ENCODE peak calls at places on chromosomes 6 and 20, in four cellular contexts. B, O, P and S are unnamed samples.

GRCh38 chr6:70210462-70210861 is 92.4 kb downstream of the COL9A1 start:
- DNase-seq in B (no peak), O (peak), P (no peak), S (no peak)

GRCh38 chr6:99514089-99514488 is 1.1 kb downstream of the USP45 start:
- DNase-seq in O (peak), B (no peak), P (no peak), S (no peak)

GRCh38 chr6:155297669-155298068 is 16.6 kb downstream of the TFB1M start:
- DNase-seq in O (no peak), B (no peak), P (no peak), S (no peak)

GRCh38 chr6:35359744-35360348 is 17.5 kb downstream of the PPARD start:
- DNase-seq in O (no peak), B (peak), P (no peak), S (no peak)

GRCh38 chr20:1800777-1801176 is 94.4 kb upstream of the SIRPA start:
- DNase-seq in O (no peak), B (no peak), P (no peak), S (no peak)

GRCh38 chr6:125050663-125051318 is 88.6 kb downstream of the RNF217 start:
- DNase-seq in B (no peak), P (no peak), O (no peak), S (no peak)

GRCh38 chr20:37703338-37703660 is 9.5 kb downstream of the CTNNBL1 start:
- DNase-seq in P (no peak), O (no peak), B (no peak), S (no peak)

GRCh38 chr6:140485740-140486467 is 1111.5 kb upstream of the CITED2 start:
- DNase-seq in B (peak), P (peak), O (no peak), S (no peak)

GRCh38 chr20:63343460-63344150 is 17.5 kb downstream of the CHRNA4 start:
- DNase-seq in O (no peak), B (no peak), P (no peak), S (no peak)

GRCh38 chr6:168001037-168001348 is 3.5 kb downstream of the KIF25 start:
- DNase-seq in P (no peak), B (no peak), O (no peak), S (no peak)

GRCh38 chr6:168000198-168001036 is 2.9 kb downstream of the KIF25 start:
- DNase-seq in B (no peak), P (no peak), O (no peak), S (no peak)

GRCh38 chr6:168004945-168005344 is 7.5 kb downstream of the KIF25 start:
- DNase-seq in P (no peak), B (no peak), O (no peak), S (no peak)

GRCh38 chr6:168004023-168004422 is 6.6 kb downstream of the KIF25 start:
- DNase-seq in O (no peak), P (no peak), B (no peak), S (no peak)

DNA sequence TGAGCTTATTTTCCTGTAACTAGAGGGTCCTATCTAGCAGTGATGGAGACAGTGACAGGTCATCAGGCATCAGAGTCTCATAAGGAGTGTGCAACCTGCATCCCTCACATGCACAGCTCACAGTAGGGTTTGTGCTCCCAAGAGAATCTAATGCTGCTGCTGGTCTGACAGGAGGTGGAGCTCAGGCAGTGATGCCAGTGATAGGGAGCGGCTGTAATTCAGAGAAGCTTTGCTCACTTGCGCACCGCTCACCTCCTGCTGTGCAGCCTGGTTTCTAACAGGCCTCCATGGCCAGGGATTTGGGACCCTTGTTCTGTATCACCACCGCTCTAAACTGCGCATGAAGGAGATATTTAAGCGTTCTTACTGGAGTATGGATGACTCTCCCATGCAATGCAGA is 5.3 kb downstream of the KIF25 start:
- DNase-seq in P (no peak), B (no peak), O (no peak), S (no peak)
- TF ChIP-seq POLR2AphosphoS5 in P (no peak), B (no peak), O (no peak), S (no peak)

DNA sequence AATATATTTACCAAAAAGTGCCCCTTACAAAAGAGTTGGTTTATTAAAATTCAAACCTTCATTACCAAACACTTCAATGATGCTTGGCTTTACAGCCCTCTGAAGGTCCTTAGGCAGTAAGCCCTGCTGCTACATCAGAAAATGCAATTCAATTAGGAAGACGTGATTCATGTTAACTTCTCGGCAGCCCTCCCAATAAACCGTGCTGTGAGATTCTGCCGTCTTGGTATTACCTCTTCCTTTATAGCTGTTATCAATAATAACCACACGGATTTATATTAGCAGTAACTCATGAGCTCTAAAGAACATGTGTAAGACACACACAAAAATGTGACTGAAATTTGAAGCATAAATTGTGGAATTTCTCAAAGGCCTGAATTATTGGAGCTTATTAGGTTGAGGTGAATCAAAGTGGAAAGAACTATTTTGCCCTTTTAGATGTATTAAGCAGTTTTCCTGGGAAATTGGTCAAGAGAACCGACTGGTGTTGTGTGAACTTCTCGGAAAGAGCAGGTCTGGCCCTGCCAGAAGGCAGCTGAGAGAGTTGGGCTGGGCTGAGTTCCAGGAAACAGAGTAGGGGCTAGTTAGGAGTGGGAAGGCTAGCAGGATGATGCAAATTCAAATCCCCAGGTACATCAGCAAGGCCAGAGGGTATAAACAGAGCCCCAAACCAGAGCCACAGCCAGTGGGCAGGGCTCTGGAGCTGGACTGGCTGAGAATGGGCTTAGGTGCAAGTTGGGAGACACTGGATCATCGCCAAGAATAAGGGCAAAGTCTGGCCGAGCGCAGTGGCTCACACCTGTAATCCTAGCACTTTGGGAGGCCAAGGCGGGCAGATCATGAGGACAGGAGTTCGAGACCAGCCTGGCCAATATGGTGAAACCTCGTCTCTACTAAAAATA is 33.1 kb downstream of the FGD2 start:
- DNase-seq in B (no peak), P (no peak), O (no peak), S (no peak)
- TF ChIP-seq POLR2AphosphoS5 in B (no peak), P (no peak), O (no peak), S (no peak)

GRCh38 chr20:19890358-19891117 is 126.6 kb upstream of the NAA20 start:
- DNase-seq in P (no peak), B (no peak), O (no peak), S (no peak)
- TF ChIP-seq POLR2AphosphoS5 in P (no peak), B (no peak), O (no peak), S (no peak)

GRCh38 chr6:15313367-15313766 is 67.5 kb downstream of the JARID2 start:
- DNase-seq in O (no peak), P (no peak), B (peak), S (no peak)
- TF ChIP-seq POLR2AphosphoS5 in O (no peak), P (no peak), B (no peak), S (no peak)

DNA sequence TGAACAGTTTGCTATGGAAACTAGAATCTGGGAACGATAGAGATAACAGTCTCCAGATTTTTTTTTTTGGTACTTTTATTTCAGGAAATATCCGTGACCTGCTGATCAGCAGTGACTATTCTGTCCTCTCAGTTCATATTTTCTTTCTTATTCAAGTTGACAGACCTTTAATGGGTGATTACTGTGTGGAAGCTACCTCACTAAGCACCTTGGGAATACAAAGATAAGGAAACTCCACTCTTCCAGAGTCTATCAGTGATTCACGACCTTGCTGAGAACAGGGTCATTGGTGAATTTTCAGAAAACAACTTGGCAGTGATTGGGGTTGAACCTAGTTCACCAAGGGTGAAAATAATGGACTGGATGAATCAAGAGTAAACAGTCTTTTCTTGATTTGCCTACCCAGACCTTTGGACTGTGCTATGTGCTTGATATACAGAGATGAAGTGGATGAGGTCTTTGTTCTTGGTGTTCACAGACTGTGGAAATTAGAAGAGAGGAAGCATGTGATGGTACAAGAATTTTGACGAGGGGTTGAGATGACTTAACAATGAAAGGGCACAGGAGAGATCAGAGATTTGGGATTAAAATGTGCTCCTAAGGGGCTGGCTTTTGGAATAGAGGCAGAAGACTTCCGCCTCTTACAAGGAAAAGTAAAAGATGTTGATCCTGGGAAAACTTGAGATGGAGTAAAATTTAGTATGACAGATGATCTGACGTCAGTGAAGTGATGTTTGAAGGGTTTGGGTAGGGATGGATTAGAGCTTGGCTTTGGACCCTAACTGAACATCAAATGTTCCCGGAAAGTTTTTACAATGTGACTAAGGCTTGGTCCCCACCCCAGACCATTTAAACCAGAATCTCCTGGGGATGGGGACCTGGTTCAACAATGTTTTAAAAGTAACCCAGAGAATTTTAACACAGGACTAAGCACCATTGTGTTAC is 1.2 kb downstream of the KAT14 start:
- DNase-seq in O (no peak), B (no peak), P (no peak), S (no peak)
- TF ChIP-seq POLR2AphosphoS5 in O (no peak), B (no peak), P (no peak), S (no peak)